ENCODE peak calls at places on chromosomes 5 and 9, in eight cellular contexts. One of them, this sample, is unnamed.

GRCh38 chr5:80083115-80083890 is 48.2 kb downstream of the THBS4 start:
- DNase-seq in neural crest cell: no peak
- DNase-seq in transverse colon: no peak
- DNase-seq in AG10803: peak
- DNase-seq in ovary: peak
- DNase-seq in lung: no peak
- DNase-seq in fibroblast of lung: peak
- DNase-seq in astrocyte: peak
- DNase-seq in this sample: peak

GRCh38 chr9:87338075-87338989 is 159.3 kb upstream of the DAPK1 start:
- DNase-seq in neural crest cell: no peak
- DNase-seq in transverse colon: no peak
- DNase-seq in AG10803: no peak
- DNase-seq in ovary: no peak
- DNase-seq in lung: no peak
- DNase-seq in fibroblast of lung: no peak
- DNase-seq in astrocyte: no peak
- DNase-seq in this sample: no peak

GRCh38 chr5:128574041-128574440 is 36.0 kb upstream of the FBN2 start:
- DNase-seq in neural crest cell: no peak
- DNase-seq in transverse colon: no peak
- DNase-seq in AG10803: no peak
- DNase-seq in ovary: no peak
- DNase-seq in lung: no peak
- DNase-seq in fibroblast of lung: peak
- DNase-seq in astrocyte: peak
- DNase-seq in this sample: peak

GRCh38 chr5:174146556-174146955 is 101.0 kb downstream of the NSG2 start:
- DNase-seq in neural crest cell: no peak
- DNase-seq in transverse colon: no peak
- DNase-seq in AG10803: no peak
- DNase-seq in ovary: no peak
- DNase-seq in lung: no peak
- DNase-seq in fibroblast of lung: no peak
- DNase-seq in astrocyte: no peak
- DNase-seq in this sample: no peak

GRCh38 chr9:124518116-124518515 is 10.9 kb upstream of the NR5A1 start:
- DNase-seq in neural crest cell: no peak
- DNase-seq in transverse colon: no peak
- DNase-seq in AG10803: no peak
- DNase-seq in ovary: no peak
- DNase-seq in lung: no peak
- DNase-seq in fibroblast of lung: no peak
- DNase-seq in astrocyte: no peak
- DNase-seq in this sample: no peak

GRCh38 chr9:114518599-114519022 is 13.3 kb upstream of the WHRN start:
- DNase-seq in neural crest cell: no peak
- DNase-seq in transverse colon: no peak
- DNase-seq in AG10803: no peak
- DNase-seq in ovary: no peak
- DNase-seq in lung: no peak
- DNase-seq in fibroblast of lung: no peak
- DNase-seq in astrocyte: no peak
- DNase-seq in this sample: no peak

GRCh38 chr9:129918296-129918950 is 83.2 kb downstream of the USP20 start:
- DNase-seq in neural crest cell: no peak
- DNase-seq in transverse colon: no peak
- DNase-seq in AG10803: no peak
- DNase-seq in ovary: no peak
- DNase-seq in lung: no peak
- DNase-seq in fibroblast of lung: no peak
- DNase-seq in astrocyte: no peak
- DNase-seq in this sample: no peak

GRCh38 chr5:132428811-132429440 is 59.4 kb downstream of the SLC22A5 start:
- DNase-seq in neural crest cell: no peak
- DNase-seq in transverse colon: no peak
- DNase-seq in AG10803: peak
- DNase-seq in ovary: no peak
- DNase-seq in lung: no peak
- DNase-seq in fibroblast of lung: peak
- DNase-seq in astrocyte: peak
- DNase-seq in this sample: peak

GRCh38 chr9:100014846-100015245 is 84.0 kb downstream of the ERP44 start:
- DNase-seq in neural crest cell: no peak
- DNase-seq in transverse colon: no peak
- DNase-seq in AG10803: no peak
- DNase-seq in ovary: no peak
- DNase-seq in lung: no peak
- DNase-seq in fibroblast of lung: no peak
- DNase-seq in astrocyte: no peak
- DNase-seq in this sample: no peak

GRCh38 chr5:94849821-94850736 is 231.6 kb downstream of the SLF1 start:
- DNase-seq in neural crest cell: no peak
- DNase-seq in transverse colon: no peak
- DNase-seq in AG10803: peak
- DNase-seq in ovary: no peak
- DNase-seq in lung: no peak
- DNase-seq in fibroblast of lung: peak
- DNase-seq in astrocyte: peak
- DNase-seq in this sample: peak

DNA sequence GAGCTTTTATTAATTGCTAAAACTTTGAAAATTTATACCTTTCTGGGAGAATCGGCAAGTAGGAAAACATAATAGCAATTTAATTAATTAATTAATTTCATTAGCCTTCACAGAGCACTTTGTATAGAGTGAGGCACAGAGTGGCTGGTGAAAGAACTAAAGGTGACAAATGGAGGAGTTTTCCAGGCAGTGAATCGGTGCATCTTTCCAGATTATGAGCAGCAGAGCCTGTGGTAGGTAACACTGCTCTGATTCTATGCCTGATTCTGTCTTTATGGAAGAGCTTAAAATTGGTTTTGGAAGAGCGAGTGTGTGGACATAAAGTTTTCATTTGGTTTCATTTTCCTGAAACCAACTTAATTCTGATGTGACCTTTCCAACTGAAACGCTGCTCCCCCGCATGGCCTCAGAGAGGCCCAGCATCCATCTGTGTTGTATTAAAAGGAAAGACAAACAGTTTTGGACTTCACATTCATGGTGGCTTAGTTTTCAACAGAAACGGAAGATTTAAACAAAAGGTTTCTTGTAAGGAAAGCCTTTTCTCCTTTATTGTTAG is 188.9 kb upstream of the RPS23 start:
- DNase-seq in neural crest cell: no peak
- DNase-seq in transverse colon: no peak
- DNase-seq in AG10803: peak
- DNase-seq in ovary: peak
- DNase-seq in lung: no peak
- DNase-seq in fibroblast of lung: no peak
- DNase-seq in astrocyte: no peak
- DNase-seq in this sample: peak
- TF ChIP-seq CTCF in neural crest cell: no peak
- TF ChIP-seq CTCF in transverse colon: no peak
- TF ChIP-seq CTCF in AG10803: peak
- TF ChIP-seq CTCF in ovary: no peak
- TF ChIP-seq CTCF in lung: no peak
- TF ChIP-seq CTCF in fibroblast of lung: peak
- TF ChIP-seq CTCF in astrocyte: no peak
- TF ChIP-seq CTCF in this sample: peak

GRCh38 chr5:126354857-126355731 is 68.1 kb upstream of the GRAMD2B start:
- DNase-seq in neural crest cell: no peak
- DNase-seq in transverse colon: no peak
- DNase-seq in AG10803: no peak
- DNase-seq in ovary: no peak
- DNase-seq in lung: no peak
- DNase-seq in fibroblast of lung: no peak
- DNase-seq in astrocyte: no peak
- DNase-seq in this sample: no peak

GRCh38 chr5:126357585-126358342 is 65.4 kb upstream of the GRAMD2B start:
- DNase-seq in neural crest cell: no peak
- DNase-seq in transverse colon: no peak
- DNase-seq in AG10803: no peak
- DNase-seq in ovary: no peak
- DNase-seq in lung: no peak
- DNase-seq in fibroblast of lung: no peak
- DNase-seq in astrocyte: no peak
- DNase-seq in this sample: no peak

GRCh38 chr5:126351138-126351537 is 72.1 kb upstream of the GRAMD2B start:
- DNase-seq in neural crest cell: no peak
- DNase-seq in transverse colon: no peak
- DNase-seq in AG10803: peak
- DNase-seq in ovary: no peak
- DNase-seq in lung: no peak
- DNase-seq in fibroblast of lung: peak
- DNase-seq in astrocyte: peak
- DNase-seq in this sample: peak

GRCh38 chr5:126355940-126356339 is 67.3 kb upstream of the GRAMD2B start:
- DNase-seq in neural crest cell: no peak
- DNase-seq in transverse colon: peak
- DNase-seq in AG10803: no peak
- DNase-seq in ovary: no peak
- DNase-seq in lung: no peak
- DNase-seq in fibroblast of lung: no peak
- DNase-seq in astrocyte: no peak
- DNase-seq in this sample: no peak

DNA sequence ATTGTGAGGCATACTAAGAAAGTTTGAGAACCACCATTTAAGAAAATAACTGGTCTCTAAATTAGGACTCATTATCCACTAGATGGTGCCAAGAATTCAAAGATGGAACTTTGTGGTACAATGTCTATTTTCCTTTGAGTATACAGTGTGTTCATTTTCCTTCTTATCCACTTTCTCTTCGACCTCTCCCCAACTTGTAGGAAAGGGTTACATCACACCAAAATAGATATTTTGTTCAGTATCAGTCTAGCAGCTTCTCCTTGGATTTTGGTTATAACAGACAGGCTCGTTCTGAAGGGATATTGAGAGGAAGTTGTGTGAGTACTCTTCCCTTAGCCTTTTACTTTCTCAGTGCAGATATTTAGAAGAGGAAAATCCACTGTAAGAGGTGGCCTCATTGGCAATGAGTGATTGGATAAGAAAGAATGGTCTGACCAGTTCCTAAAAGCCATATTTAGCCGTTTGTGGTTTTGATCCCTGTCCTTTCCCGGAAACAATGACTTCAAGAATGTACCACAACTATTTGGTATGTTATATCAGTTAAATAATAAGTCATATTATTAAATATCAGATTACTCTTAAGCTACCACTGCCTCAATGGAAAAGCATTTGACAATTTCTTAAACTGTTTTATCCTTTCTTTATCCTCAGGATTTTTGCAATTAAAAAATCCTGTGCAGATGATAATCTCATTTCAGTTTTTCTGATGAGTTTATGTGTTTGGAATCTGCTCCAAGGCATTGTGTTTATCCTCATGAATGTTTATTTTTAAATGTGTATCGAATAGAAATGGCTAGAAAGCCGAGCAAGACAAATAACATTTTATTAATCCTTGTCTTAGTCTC is 69.0 kb upstream of the GRAMD2B start:
- DNase-seq in neural crest cell: no peak
- DNase-seq in transverse colon: no peak
- DNase-seq in AG10803: peak
- DNase-seq in ovary: no peak
- DNase-seq in lung: no peak
- DNase-seq in fibroblast of lung: peak
- DNase-seq in astrocyte: peak
- DNase-seq in this sample: peak
- TF ChIP-seq CTCF in neural crest cell: peak
- TF ChIP-seq CTCF in transverse colon: peak
- TF ChIP-seq CTCF in AG10803: peak
- TF ChIP-seq CTCF in ovary: peak
- TF ChIP-seq CTCF in lung: peak
- TF ChIP-seq CTCF in fibroblast of lung: peak
- TF ChIP-seq CTCF in astrocyte: peak
- TF ChIP-seq CTCF in this sample: peak

GRCh38 chr9:135819905-135820304 is 87.4 kb downstream of the CAMSAP1 start:
- DNase-seq in neural crest cell: no peak
- DNase-seq in transverse colon: no peak
- DNase-seq in AG10803: no peak
- DNase-seq in ovary: no peak
- DNase-seq in lung: no peak
- DNase-seq in fibroblast of lung: no peak
- DNase-seq in astrocyte: no peak
- DNase-seq in this sample: no peak
- TF ChIP-seq CTCF in neural crest cell: peak
- TF ChIP-seq CTCF in transverse colon: no peak
- TF ChIP-seq CTCF in AG10803: no peak
- TF ChIP-seq CTCF in ovary: no peak
- TF ChIP-seq CTCF in lung: no peak
- TF ChIP-seq CTCF in fibroblast of lung: no peak
- TF ChIP-seq CTCF in astrocyte: no peak
- TF ChIP-seq CTCF in this sample: no peak

GRCh38 chr5:15791274-15791673 is 291.3 kb downstream of the FBXL7 start:
- DNase-seq in neural crest cell: no peak
- DNase-seq in transverse colon: no peak
- DNase-seq in AG10803: no peak
- DNase-seq in ovary: no peak
- DNase-seq in lung: no peak
- DNase-seq in fibroblast of lung: no peak
- DNase-seq in astrocyte: no peak
- DNase-seq in this sample: peak
- TF ChIP-seq CTCF in neural crest cell: no peak
- TF ChIP-seq CTCF in transverse colon: no peak
- TF ChIP-seq CTCF in AG10803: peak
- TF ChIP-seq CTCF in ovary: no peak
- TF ChIP-seq CTCF in lung: no peak
- TF ChIP-seq CTCF in fibroblast of lung: peak
- TF ChIP-seq CTCF in astrocyte: no peak
- TF ChIP-seq CTCF in this sample: peak

DNA sequence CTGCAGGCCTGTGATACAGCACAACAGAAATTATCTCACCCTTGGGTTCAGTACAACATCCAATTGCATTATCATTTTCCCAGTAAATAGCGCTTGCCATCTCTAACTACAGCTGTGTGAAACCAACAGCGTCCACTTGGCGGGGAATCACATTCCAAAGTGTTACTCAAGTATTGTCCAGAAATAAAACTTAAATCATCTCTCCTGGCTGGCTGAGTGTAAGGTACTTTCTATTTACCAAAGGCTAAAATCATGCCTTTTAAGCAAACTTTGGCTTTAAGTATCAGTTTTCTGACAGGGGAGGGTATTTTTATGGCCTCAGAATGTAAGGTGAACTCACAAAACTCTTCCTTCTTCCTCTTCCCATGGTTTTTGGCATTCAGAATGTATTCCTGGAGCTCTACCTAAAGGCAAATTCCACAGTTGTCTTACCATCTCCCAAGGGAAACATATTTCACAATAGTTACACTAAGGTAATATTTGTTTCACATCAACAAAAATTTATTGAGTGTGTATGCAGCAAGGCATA is 205.6 kb upstream of the MPDZ start:
- DNase-seq in neural crest cell: no peak
- DNase-seq in transverse colon: peak
- DNase-seq in AG10803: peak
- DNase-seq in ovary: peak
- DNase-seq in lung: peak
- DNase-seq in fibroblast of lung: peak
- DNase-seq in astrocyte: peak
- DNase-seq in this sample: peak
- TF ChIP-seq CTCF in neural crest cell: peak
- TF ChIP-seq CTCF in transverse colon: no peak
- TF ChIP-seq CTCF in AG10803: peak
- TF ChIP-seq CTCF in ovary: peak
- TF ChIP-seq CTCF in lung: no peak
- TF ChIP-seq CTCF in fibroblast of lung: peak
- TF ChIP-seq CTCF in astrocyte: no peak
- TF ChIP-seq CTCF in this sample: peak

GRCh38 chr5:134554319-134555222 is 29.1 kb downstream of the JADE2 start:
- DNase-seq in neural crest cell: no peak
- DNase-seq in transverse colon: peak
- DNase-seq in AG10803: peak
- DNase-seq in ovary: peak
- DNase-seq in lung: peak
- DNase-seq in fibroblast of lung: peak
- DNase-seq in astrocyte: peak
- DNase-seq in this sample: peak
- TF ChIP-seq CTCF in neural crest cell: no peak
- TF ChIP-seq CTCF in transverse colon: peak
- TF ChIP-seq CTCF in AG10803: peak
- TF ChIP-seq CTCF in ovary: no peak
- TF ChIP-seq CTCF in lung: no peak
- TF ChIP-seq CTCF in fibroblast of lung: no peak
- TF ChIP-seq CTCF in astrocyte: no peak
- TF ChIP-seq CTCF in this sample: no peak